ENCODE peak calls at places on chromosomes 11 and 22, in nine cellular contexts. R is transverse colon, P is nephron progenitor cell, S is progenitor cell of endocrine pancreas, C is GM06990, A is A549, I is thoracic aorta, K is right atrium auricular region, W is BJ. Y is an unnamed sample.

GRCh38 chr22:49787861-49788260 is 39.8 kb downstream of the BRD1 start:
- DNase-seq in R (no peak), P (no peak), S (no peak), C (no peak), A (no peak), I (no peak), K (no peak), W (no peak), Y (no peak)

GRCh38 chr11:12008790-12009616 is 577 bp upstream of the DKK3 start:
- DNase-seq in R (peak), P (peak), S (peak), C (no peak), A (peak), I (no peak), K (no peak), W (no peak), Y (no peak)

GRCh38 chr11:68905421-68906360 is 2.0 kb downstream of the IGHMBP2 start:
- DNase-seq in R (no peak), P (no peak), S (no peak), C (no peak), A (no peak), I (no peak), K (no peak), W (no peak), Y (no peak)

GRCh38 chr22:37033605-37034430 is 14.3 kb downstream of the MPST start:
- DNase-seq in R (peak), P (no peak), S (no peak), C (no peak), A (no peak), I (no peak), K (no peak), W (no peak), Y (no peak)

GRCh38 chr11:86395061-86395551 is 20.4 kb downstream of the CCDC81 start:
- DNase-seq in R (no peak), P (no peak), S (no peak), C (no peak), A (no peak), I (no peak), K (no peak), W (no peak), Y (no peak)

GRCh38 chr11:33207408-33207985 is 46.2 kb upstream of the CSTF3 start:
- DNase-seq in R (no peak), P (no peak), S (no peak), C (no peak), A (no peak), I (no peak), K (no peak), W (no peak), Y (no peak)

GRCh38 chr11:16789061-16789415 is 50.6 kb downstream of the C11orf58 start:
- DNase-seq in R (no peak), P (no peak), S (no peak), C (no peak), A (no peak), I (no peak), K (no peak), W (no peak), Y (no peak)

GRCh38 chr22:39534591-39535301 is 2.2 kb upstream of the RPS19BP1 start:
- DNase-seq in R (peak), P (peak), S (peak), C (peak), A (peak), I (no peak), K (peak), W (no peak), Y (peak)

GRCh38 chr11:112113539-112114457 is 27.1 kb downstream of the SDHD start:
- DNase-seq in R (no peak), P (peak), S (no peak), C (no peak), A (peak), I (no peak), K (no peak), W (no peak), Y (no peak)

GRCh38 chr11:88292156-88292844 is 45.2 kb downstream of the CTSC start:
- DNase-seq in R (peak), P (no peak), S (no peak), C (no peak), A (peak), I (no peak), K (no peak), W (no peak), Y (no peak)

GRCh38 chr11:8768625-8769333 is 86.2 kb downstream of the RPL27A start:
- DNase-seq in R (no peak), P (no peak), S (no peak), C (no peak), A (peak), I (peak), K (no peak), W (no peak), Y (no peak)
- TF ChIP-seq CTCF in R (no peak), P (no peak), S (no peak), C (no peak), A (peak), I (peak), K (peak), W (peak), Y (no peak)

DNA sequence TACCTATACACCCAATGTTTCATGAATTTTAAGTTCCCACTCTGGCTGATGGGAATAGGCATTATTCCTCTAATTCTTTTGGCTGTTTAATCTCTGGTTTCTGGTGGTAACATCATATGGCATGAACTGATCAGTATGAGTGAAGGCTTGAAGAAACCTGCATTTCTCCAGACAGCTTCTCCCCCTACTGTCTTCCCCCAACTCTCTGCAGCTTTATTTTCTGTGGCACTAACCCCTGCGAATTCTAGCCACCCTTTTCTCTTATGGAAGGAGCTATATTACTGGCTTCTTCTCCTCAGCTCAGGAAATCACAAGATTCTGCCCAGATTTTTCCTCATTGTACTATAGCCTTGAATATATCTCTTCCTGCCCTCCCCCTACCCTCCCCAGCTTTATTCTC is 57.1 kb downstream of the CASP12 start:
- DNase-seq in R (no peak), P (no peak), S (no peak), C (no peak), A (no peak), I (no peak), K (no peak), W (no peak), Y (no peak)
- TF ChIP-seq CTCF in R (no peak), P (no peak), S (no peak), C (no peak), A (no peak), I (no peak), K (no peak), W (no peak), Y (no peak)

DNA sequence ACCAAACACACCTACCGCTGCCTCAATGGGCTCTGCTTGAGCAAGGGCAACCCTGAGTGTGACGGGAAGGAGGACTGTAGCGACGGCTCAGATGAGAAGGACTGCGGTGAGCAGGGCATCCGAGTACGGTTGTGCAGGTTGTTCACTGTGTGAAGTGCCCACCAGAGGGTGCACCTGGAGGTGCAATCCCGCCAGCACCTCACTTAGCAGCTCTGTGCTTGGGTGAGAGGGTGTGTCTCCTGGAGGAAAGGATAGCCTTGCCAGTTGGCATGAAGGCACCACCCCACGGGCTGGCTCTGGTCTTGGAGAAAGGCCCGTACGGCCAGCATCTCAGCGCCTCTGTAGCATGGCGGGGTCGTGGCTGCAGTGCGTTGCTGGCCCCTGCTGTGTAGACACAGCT is 39.4 kb downstream of the ST14 start:
- DNase-seq in R (no peak), P (no peak), S (no peak), C (no peak), A (no peak), I (no peak), K (no peak), W (no peak), Y (no peak)
- TF ChIP-seq CTCF in R (no peak), P (no peak), S (no peak), C (no peak), A (no peak), I (no peak), K (no peak), W (no peak), Y (no peak)

GRCh38 chr11:75597636-75598035 is 35.6 kb downstream of the SERPINH1 start:
- DNase-seq in R (no peak), P (peak), S (no peak), C (no peak), A (peak), I (no peak), K (no peak), W (no peak), Y (no peak)
- TF ChIP-seq CTCF in R (peak), P (peak), S (peak), C (peak), A (peak), I (no peak), K (peak), W (peak), Y (no peak)

DNA sequence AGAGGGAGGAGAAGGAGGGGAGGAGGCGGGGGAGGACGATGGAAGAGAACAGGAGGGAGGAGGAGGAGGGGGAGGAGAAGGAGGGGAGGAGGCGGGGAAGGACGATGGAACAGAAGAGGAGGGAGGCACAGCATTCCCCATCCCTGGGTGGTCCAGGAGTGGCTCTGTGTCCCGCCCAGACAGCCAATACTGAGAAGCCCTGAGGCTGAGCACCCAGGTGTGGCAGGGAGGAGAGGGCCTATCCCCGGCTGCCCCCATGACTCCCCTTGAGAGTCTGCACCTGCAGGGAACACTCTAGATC is 717 bp downstream of the MRGPRE start:
- DNase-seq in R (no peak), P (no peak), S (no peak), C (no peak), A (no peak), I (no peak), K (no peak), W (no peak), Y (no peak)
- TF ChIP-seq CTCF in R (no peak), P (no peak), S (no peak), C (no peak), A (no peak), I (no peak), K (no peak), W (no peak), Y (no peak)